ENCODE peak calls at places on chromosomes 7 and 10, in ten cellular contexts. One of them, this sample, is unnamed.

GRCh38 chr10:32943854-32944661 is 14.0 kb downstream of the ITGB1 start:
- DNase-seq in EL: no peak
- DNase-seq in GDM1: no peak
- DNase-seq in NCI-H146: no peak
- DNase-seq in HT-29: peak; percentile 85
- DNase-seq in ureter: no peak
- DNase-seq in activated naive CD4-positive, alpha-beta T cell treated with anti-CD3 and anti-CD28 coated beads, Interleukin-2, amount 10 ng/mL, durations not matched to agents 7 days and 5 days: no peak
- DNase-seq in CD8-positive, alpha-beta T cell: no peak
- DNase-seq in activated CD4-positive, alpha-beta T cell treated with anti-CD3 and anti-CD28 coated beads, Interleukin-2, amount 10 ng/mL, durations not matched to agents 7 days and 5 days: no peak
- DNase-seq in sciatic nerve: no peak
- DNase-seq in this sample: no peak

GRCh38 chr7:69701241-69701741 is 103.0 kb downstream of the AUTS2 start:
- DNase-seq in CD8-positive, alpha-beta T cell: no peak
- DNase-seq in EL: no peak
- DNase-seq in activated CD4-positive, alpha-beta T cell treated with anti-CD3 and anti-CD28 coated beads, Interleukin-2, amount 10 ng/mL, durations not matched to agents 7 days and 5 days: no peak
- DNase-seq in ureter: no peak
- DNase-seq in sciatic nerve: no peak
- DNase-seq in HT-29: no peak
- DNase-seq in activated naive CD4-positive, alpha-beta T cell treated with anti-CD3 and anti-CD28 coated beads, Interleukin-2, amount 10 ng/mL, durations not matched to agents 7 days and 5 days: no peak
- DNase-seq in GDM1: no peak
- DNase-seq in NCI-H146: no peak
- DNase-seq in this sample: no peak

GRCh38 chr10:88800152-88801125 is 2.1 kb upstream of the LIPM start:
- DNase-seq in NCI-H146: no peak
- DNase-seq in CD8-positive, alpha-beta T cell: no peak
- DNase-seq in activated naive CD4-positive, alpha-beta T cell treated with anti-CD3 and anti-CD28 coated beads, Interleukin-2, amount 10 ng/mL, durations not matched to agents 7 days and 5 days: no peak
- DNase-seq in HT-29: no peak
- DNase-seq in sciatic nerve: no peak
- DNase-seq in ureter: no peak
- DNase-seq in activated CD4-positive, alpha-beta T cell treated with anti-CD3 and anti-CD28 coated beads, Interleukin-2, amount 10 ng/mL, durations not matched to agents 7 days and 5 days: no peak
- DNase-seq in EL: peak; percentile 64
- DNase-seq in GDM1: no peak
- DNase-seq in this sample: no peak

GRCh38 chr10:80204193-80204714 is 1.1 kb downstream of the ANXA11 start:
- DNase-seq in NCI-H146: peak; percentile 20
- DNase-seq in sciatic nerve: no peak
- DNase-seq in EL: peak; percentile 48
- DNase-seq in HT-29: peak; percentile 81
- DNase-seq in activated naive CD4-positive, alpha-beta T cell treated with anti-CD3 and anti-CD28 coated beads, Interleukin-2, amount 10 ng/mL, durations not matched to agents 7 days and 5 days: no peak
- DNase-seq in activated CD4-positive, alpha-beta T cell treated with anti-CD3 and anti-CD28 coated beads, Interleukin-2, amount 10 ng/mL, durations not matched to agents 7 days and 5 days: peak; percentile 17
- DNase-seq in CD8-positive, alpha-beta T cell: no peak
- DNase-seq in GDM1: no peak
- DNase-seq in ureter: peak; percentile 51
- DNase-seq in this sample: no peak

GRCh38 chr10:35942052-35942451 is 300.0 kb upstream of the FZD8 start:
- DNase-seq in GDM1: no peak
- DNase-seq in sciatic nerve: no peak
- DNase-seq in HT-29: no peak
- DNase-seq in activated CD4-positive, alpha-beta T cell treated with anti-CD3 and anti-CD28 coated beads, Interleukin-2, amount 10 ng/mL, durations not matched to agents 7 days and 5 days: no peak
- DNase-seq in EL: no peak
- DNase-seq in activated naive CD4-positive, alpha-beta T cell treated with anti-CD3 and anti-CD28 coated beads, Interleukin-2, amount 10 ng/mL, durations not matched to agents 7 days and 5 days: no peak
- DNase-seq in NCI-H146: no peak
- DNase-seq in CD8-positive, alpha-beta T cell: no peak
- DNase-seq in ureter: no peak
- DNase-seq in this sample: no peak

GRCh38 chr10:106107711-106108110 is 1056.8 kb downstream of the SORCS1 start:
- DNase-seq in activated naive CD4-positive, alpha-beta T cell treated with anti-CD3 and anti-CD28 coated beads, Interleukin-2, amount 10 ng/mL, durations not matched to agents 7 days and 5 days: no peak
- DNase-seq in ureter: no peak
- DNase-seq in activated CD4-positive, alpha-beta T cell treated with anti-CD3 and anti-CD28 coated beads, Interleukin-2, amount 10 ng/mL, durations not matched to agents 7 days and 5 days: no peak
- DNase-seq in NCI-H146: no peak
- DNase-seq in EL: no peak
- DNase-seq in CD8-positive, alpha-beta T cell: no peak
- DNase-seq in GDM1: no peak
- DNase-seq in sciatic nerve: no peak
- DNase-seq in HT-29: no peak
- DNase-seq in this sample: no peak

GRCh38 chr10:95244152-95244551 is 46.7 kb downstream of the PDLIM1 start:
- DNase-seq in activated naive CD4-positive, alpha-beta T cell treated with anti-CD3 and anti-CD28 coated beads, Interleukin-2, amount 10 ng/mL, durations not matched to agents 7 days and 5 days: no peak
- DNase-seq in sciatic nerve: no peak
- DNase-seq in EL: no peak
- DNase-seq in activated CD4-positive, alpha-beta T cell treated with anti-CD3 and anti-CD28 coated beads, Interleukin-2, amount 10 ng/mL, durations not matched to agents 7 days and 5 days: no peak
- DNase-seq in HT-29: no peak
- DNase-seq in GDM1: no peak
- DNase-seq in CD8-positive, alpha-beta T cell: no peak
- DNase-seq in NCI-H146: no peak
- DNase-seq in ureter: no peak
- DNase-seq in this sample: no peak

GRCh38 chr7:108033776-108034497 is 31.0 kb upstream of the LAMB1 start:
- DNase-seq in HT-29: no peak
- DNase-seq in CD8-positive, alpha-beta T cell: no peak
- DNase-seq in ureter: no peak
- DNase-seq in NCI-H146: no peak
- DNase-seq in GDM1: no peak
- DNase-seq in activated CD4-positive, alpha-beta T cell treated with anti-CD3 and anti-CD28 coated beads, Interleukin-2, amount 10 ng/mL, durations not matched to agents 7 days and 5 days: no peak
- DNase-seq in sciatic nerve: no peak
- DNase-seq in EL: no peak
- DNase-seq in activated naive CD4-positive, alpha-beta T cell treated with anti-CD3 and anti-CD28 coated beads, Interleukin-2, amount 10 ng/mL, durations not matched to agents 7 days and 5 days: no peak
- DNase-seq in this sample: no peak

GRCh38 chr7:92614586-92615237 is 24.5 kb upstream of the FAM133B start:
- DNase-seq in ureter: no peak
- DNase-seq in GDM1: no peak
- DNase-seq in EL: no peak
- DNase-seq in HT-29: no peak
- DNase-seq in activated CD4-positive, alpha-beta T cell treated with anti-CD3 and anti-CD28 coated beads, Interleukin-2, amount 10 ng/mL, durations not matched to agents 7 days and 5 days: no peak
- DNase-seq in sciatic nerve: no peak
- DNase-seq in CD8-positive, alpha-beta T cell: no peak
- DNase-seq in activated naive CD4-positive, alpha-beta T cell treated with anti-CD3 and anti-CD28 coated beads, Interleukin-2, amount 10 ng/mL, durations not matched to agents 7 days and 5 days: no peak
- DNase-seq in NCI-H146: no peak
- DNase-seq in this sample: no peak

GRCh38 chr10:58672855-58673254 is 160.2 kb downstream of the BICC1 start:
- DNase-seq in activated naive CD4-positive, alpha-beta T cell treated with anti-CD3 and anti-CD28 coated beads, Interleukin-2, amount 10 ng/mL, durations not matched to agents 7 days and 5 days: no peak
- DNase-seq in NCI-H146: no peak
- DNase-seq in GDM1: no peak
- DNase-seq in sciatic nerve: no peak
- DNase-seq in EL: peak; percentile 56
- DNase-seq in ureter: no peak
- DNase-seq in activated CD4-positive, alpha-beta T cell treated with anti-CD3 and anti-CD28 coated beads, Interleukin-2, amount 10 ng/mL, durations not matched to agents 7 days and 5 days: no peak
- DNase-seq in CD8-positive, alpha-beta T cell: no peak
- DNase-seq in HT-29: no peak
- DNase-seq in this sample: no peak

GRCh38 chr7:147483634-147484292 is 1106.8 kb upstream of the C7orf33 start:
- DNase-seq in CD8-positive, alpha-beta T cell: no peak
- DNase-seq in HT-29: no peak
- DNase-seq in activated naive CD4-positive, alpha-beta T cell treated with anti-CD3 and anti-CD28 coated beads, Interleukin-2, amount 10 ng/mL, durations not matched to agents 7 days and 5 days: no peak
- DNase-seq in NCI-H146: peak; percentile 16
- DNase-seq in ureter: no peak
- DNase-seq in EL: peak; percentile 47
- DNase-seq in sciatic nerve: no peak
- DNase-seq in activated CD4-positive, alpha-beta T cell treated with anti-CD3 and anti-CD28 coated beads, Interleukin-2, amount 10 ng/mL, durations not matched to agents 7 days and 5 days: no peak
- DNase-seq in GDM1: no peak
- DNase-seq in this sample: no peak

GRCh38 chr7:106062006-106062405 is 50.1 kb downstream of the SYPL1 start:
- DNase-seq in sciatic nerve: no peak
- DNase-seq in GDM1: no peak
- DNase-seq in activated naive CD4-positive, alpha-beta T cell treated with anti-CD3 and anti-CD28 coated beads, Interleukin-2, amount 10 ng/mL, durations not matched to agents 7 days and 5 days: peak; percentile 1
- DNase-seq in ureter: no peak
- DNase-seq in HT-29: peak; percentile 74
- DNase-seq in EL: no peak
- DNase-seq in CD8-positive, alpha-beta T cell: no peak
- DNase-seq in NCI-H146: no peak
- DNase-seq in activated CD4-positive, alpha-beta T cell treated with anti-CD3 and anti-CD28 coated beads, Interleukin-2, amount 10 ng/mL, durations not matched to agents 7 days and 5 days: no peak
- DNase-seq in this sample: no peak

GRCh38 chr10:132521041-132521465 is 16.5 kb upstream of the INPP5A start:
- DNase-seq in NCI-H146: no peak
- DNase-seq in EL: no peak
- DNase-seq in activated naive CD4-positive, alpha-beta T cell treated with anti-CD3 and anti-CD28 coated beads, Interleukin-2, amount 10 ng/mL, durations not matched to agents 7 days and 5 days: no peak
- DNase-seq in HT-29: no peak
- DNase-seq in sciatic nerve: peak; percentile 59
- DNase-seq in ureter: peak; percentile 42
- DNase-seq in GDM1: no peak
- DNase-seq in CD8-positive, alpha-beta T cell: no peak
- DNase-seq in activated CD4-positive, alpha-beta T cell treated with anti-CD3 and anti-CD28 coated beads, Interleukin-2, amount 10 ng/mL, durations not matched to agents 7 days and 5 days: no peak
- DNase-seq in this sample: no peak

GRCh38 chr7:50505553-50505952 is 55.4 kb upstream of the FIGNL1 start:
- DNase-seq in ureter: no peak
- DNase-seq in HT-29: no peak
- DNase-seq in GDM1: no peak
- DNase-seq in CD8-positive, alpha-beta T cell: no peak
- DNase-seq in EL: no peak
- DNase-seq in sciatic nerve: no peak
- DNase-seq in activated naive CD4-positive, alpha-beta T cell treated with anti-CD3 and anti-CD28 coated beads, Interleukin-2, amount 10 ng/mL, durations not matched to agents 7 days and 5 days: no peak
- DNase-seq in activated CD4-positive, alpha-beta T cell treated with anti-CD3 and anti-CD28 coated beads, Interleukin-2, amount 10 ng/mL, durations not matched to agents 7 days and 5 days: no peak
- DNase-seq in NCI-H146: no peak
- DNase-seq in this sample: no peak

GRCh38 chr7:23471090-23471859 is 984 bp upstream of the IGF2BP3 start:
- DNase-seq in ureter: no peak
- DNase-seq in EL: peak; percentile 73
- DNase-seq in HT-29: peak; percentile 86
- DNase-seq in GDM1: peak; percentile 79
- DNase-seq in activated CD4-positive, alpha-beta T cell treated with anti-CD3 and anti-CD28 coated beads, Interleukin-2, amount 10 ng/mL, durations not matched to agents 7 days and 5 days: peak; percentile 47
- DNase-seq in CD8-positive, alpha-beta T cell: peak; percentile 19
- DNase-seq in sciatic nerve: no peak
- DNase-seq in NCI-H146: peak; percentile 95
- DNase-seq in activated naive CD4-positive, alpha-beta T cell treated with anti-CD3 and anti-CD28 coated beads, Interleukin-2, amount 10 ng/mL, durations not matched to agents 7 days and 5 days: peak; percentile 66
- DNase-seq in this sample: peak; percentile 89

GRCh38 chr7:5500056-5500776 is 76.6 kb upstream of the TNRC18 start:
- DNase-seq in sciatic nerve: no peak
- DNase-seq in CD8-positive, alpha-beta T cell: no peak
- DNase-seq in activated CD4-positive, alpha-beta T cell treated with anti-CD3 and anti-CD28 coated beads, Interleukin-2, amount 10 ng/mL, durations not matched to agents 7 days and 5 days: no peak
- DNase-seq in ureter: no peak
- DNase-seq in HT-29: no peak
- DNase-seq in NCI-H146: no peak
- DNase-seq in GDM1: no peak
- DNase-seq in EL: no peak
- DNase-seq in activated naive CD4-positive, alpha-beta T cell treated with anti-CD3 and anti-CD28 coated beads, Interleukin-2, amount 10 ng/mL, durations not matched to agents 7 days and 5 days: no peak
- DNase-seq in this sample: no peak

This sample was measured in NCI-H510A.